ENCODE peak calls at places on chromosomes 13 and 19, in five cellular contexts. F, Z, P, E and B are unnamed samples.

GRCh38 chr13:91664036-91664435 is 265.6 kb downstream of the GPC5 start:
- DNase-seq in F (no peak), Z (no peak), P (peak), E (no peak), B (no peak)

GRCh38 chr13:74715718-74716117 is 581.5 kb upstream of the KLF12 start:
- DNase-seq in F (no peak), Z (no peak), P (no peak), E (no peak), B (no peak)

GRCh38 chr19:41541990-41542584 is 33.9 kb upstream of the CEACAM21 start:
- DNase-seq in F (peak), Z (peak), P (no peak), E (no peak), B (peak)

GRCh38 chr13:75042809-75043208 is 439.2 kb downstream of the TBC1D4 start:
- DNase-seq in F (no peak), Z (no peak), P (no peak), E (no peak), B (no peak)

GRCh38 chr19:57135797-57136196 is 9.2 kb downstream of the ZIM3 start:
- DNase-seq in F (no peak), Z (no peak), P (no peak), E (no peak), B (no peak)

GRCh38 chr19:5148794-5149190 is 179.9 kb downstream of the KDM4B start:
- DNase-seq in F (no peak), Z (no peak), P (no peak), E (no peak), B (no peak)

GRCh38 chr13:51801631-51802099 is 2.3 kb downstream of the DHRS12 start:
- DNase-seq in F (no peak), Z (peak), P (no peak), E (peak), B (no peak)

GRCh38 chr13:30696278-30697176 is 38.8 kb upstream of the ALOX5AP start:
- DNase-seq in F (peak), Z (peak), P (peak), E (no peak), B (no peak)

GRCh38 chr13:84400711-84401110 is 518.4 kb upstream of the SLITRK1 start:
- DNase-seq in F (no peak), Z (no peak), P (peak), E (no peak), B (peak)

GRCh38 chr13:113138792-113139551 is 16.4 kb downstream of the F10 start:
- DNase-seq in F (peak), Z (no peak), P (no peak), E (peak), B (no peak)

GRCh38 chr13:103471896-103472295 is 405.7 kb upstream of the SLC10A2 start:
- DNase-seq in F (no peak), Z (no peak), P (no peak), E (no peak), B (no peak)

GRCh38 chr13:95704510-95704909 is 27.6 kb downstream of the DNAJC3 start:
- DNase-seq in F (no peak), Z (no peak), P (no peak), E (no peak), B (no peak)

GRCh38 chr19:29003641-29004409 is 209.1 kb downstream of the UQCRFS1 start:
- DNase-seq in F (no peak), Z (no peak), P (no peak), E (no peak), B (no peak)

GRCh38 chr19:46201413-46202310 is 27.9 kb upstream of the IGFL1 start:
- DNase-seq in F (no peak), Z (no peak), P (no peak), E (no peak), B (no peak)

GRCh38 chr13:44758595-44759221 is 182.6 kb upstream of the TSC22D1 start:
- DNase-seq in F (peak), Z (no peak), P (peak), E (no peak), B (peak)

GRCh38 chr19:41166888-41167804 is 25.9 kb upstream of the CYP2S1 start:
- DNase-seq in F (no peak), Z (no peak), P (no peak), E (no peak), B (no peak)

GRCh38 chr19:16976471-16976870 is 50.1 kb downstream of the CPAMD8 start:
- DNase-seq in F (no peak), Z (no peak), P (no peak), E (no peak), B (no peak)

GRCh38 chr13:107866007-107866665 is 349.2 kb downstream of the LIG4 start:
- DNase-seq in F (peak), Z (no peak), P (peak), E (no peak), B (peak)

GRCh38 chr13:41075034-41075433 is 13.7 kb downstream of the WBP4 start:
- DNase-seq in F (peak), Z (no peak), P (peak), E (no peak), B (peak)

GRCh38 chr19:10226376-10227214 is 4.5 kb downstream of the S1PR2 start:
- DNase-seq in F (peak), Z (peak), P (peak), E (no peak), B (peak)

GRCh38 chr13:107365466-107366215 is 797.7 kb upstream of the ARGLU1 start:
- DNase-seq in F (peak), Z (no peak), P (peak), E (no peak), B (peak)

GRCh38 chr19:6412111-6412999 is 12.3 kb downstream of the KHSRP start:
- DNase-seq in F (no peak), Z (no peak), P (no peak), E (peak), B (peak)